ENCODE peak calls at places on chromosomes 11 and 22, in eight cellular contexts. H is stimulated activated CD8-positive, alpha-beta memory T cell treated with anti-CD3 and anti-CD28 coated beads, Interleukin-2, amount 100 ng/mL, for 48 hours; X is AG09319; M is EH; Q is T-helper 9 cell; C is NCI-H524; I is right lobe of liver; A is activated naive CD4-positive, alpha-beta T cell treated with Interleukin-2 at 50 U/mL for 16 hours. E is an unnamed sample.

GRCh38 chr11:1546077-1546535 is 26.0 kb downstream of the DUSP8 start:
- DNase-seq in Q (no peak), H (no peak), X (no peak), I (no peak), A (no peak), C (no peak), M (no peak), E (no peak)

GRCh38 chr11:45347343-45347742 is 61.2 kb upstream of the SYT13 start:
- DNase-seq in C (no peak), X (no peak), A (no peak), I (no peak), Q (no peak), M (no peak), H (no peak), E (no peak)

GRCh38 chr22:49269371-49269770 is 558.3 kb downstream of the BRD1 start:
- DNase-seq in A (no peak), M (no peak), X (no peak), C (no peak), Q (no peak), H (no peak), I (no peak), E (no peak)

GRCh38 chr11:78902771-78903507 is 328.3 kb upstream of the NARS2 start:
- DNase-seq in A (no peak), X (no peak), H (no peak), C (no peak), Q (no peak), M (no peak), I (no peak), E (no peak)

GRCh38 chr11:132744771-132745170 is 787.5 kb downstream of the OPCML start:
- DNase-seq in I (no peak), H (no peak), C (no peak), A (no peak), X (no peak), M (peak), Q (no peak), E (no peak)

GRCh38 chr11:134026655-134027343 is 42.1 kb upstream of the JAM3 start:
- DNase-seq in C (peak), I (no peak), M (no peak), X (no peak), A (no peak), H (no peak), Q (no peak), E (no peak)

GRCh38 chr11:95339554-95339953 is 108.6 kb upstream of the SESN3 start:
- DNase-seq in X (no peak), I (no peak), A (no peak), M (no peak), Q (no peak), C (no peak), H (no peak), E (no peak)

GRCh38 chr22:35430897-35431322 is 31.0 kb downstream of the MCM5 start:
- DNase-seq in H (peak), A (peak), Q (peak), C (peak), X (peak), M (peak), I (peak), E (peak)

GRCh38 chr11:24196733-24197132 is 300.1 kb upstream of the LUZP2 start:
- DNase-seq in I (no peak), A (no peak), M (no peak), X (no peak), Q (no peak), H (no peak), C (no peak), E (no peak)

GRCh38 chr11:77191429-77191822 is 63.4 kb downstream of the MYO7A start:
- DNase-seq in H (no peak), C (no peak), A (no peak), I (no peak), X (no peak), Q (no peak), M (no peak), E (no peak)

GRCh38 chr22:46902436-46902835 is 140.0 kb downstream of the TBC1D22A start:
- DNase-seq in C (no peak), H (no peak), X (no peak), Q (no peak), M (no peak), A (no peak), I (no peak), E (no peak)

GRCh38 chr22:39514373-39514973 is 5.9 kb upstream of the ATF4 start:
- DNase-seq in M (peak), C (no peak), I (no peak), H (no peak), Q (peak), X (no peak), A (peak), E (no peak)

GRCh38 chr22:25623851-25624250 is 59.4 kb downstream of the GRK3 start:
- DNase-seq in I (no peak), M (no peak), X (no peak), H (no peak), C (no peak), Q (no peak), A (no peak), E (no peak)

GRCh38 chr11:107752954-107753822 is 41.3 kb upstream of the SLN start:
- DNase-seq in A (no peak), H (no peak), M (peak), Q (no peak), X (no peak), C (no peak), I (no peak), E (no peak)

GRCh38 chr11:117997436-117998200 is 11.4 kb downstream of the IL10RA start:
- DNase-seq in C (no peak), Q (no peak), M (no peak), H (no peak), X (no peak), I (no peak), A (peak), E (no peak)

GRCh38 chr11:96095884-96096301 is 172.0 kb upstream of the MTMR2 start:
- DNase-seq in M (no peak), H (no peak), Q (no peak), C (no peak), I (no peak), A (no peak), X (no peak), E (no peak)

GRCh38 chr11:70176940-70177689 is 26.0 kb upstream of the FADD start:
- DNase-seq in C (no peak), M (peak), H (peak), I (no peak), A (peak), X (no peak), Q (peak), E (no peak)

GRCh38 chr11:61960532-61960931 is 6.9 kb downstream of the FTH1 start:
- DNase-seq in Q (no peak), A (no peak), H (no peak), I (no peak), C (no peak), M (no peak), X (no peak), E (no peak)

E was measured in pulmonary artery endothelial cell.